ENCODE peak calls at places on chromosomes 3 and 15, in five cellular contexts. W, Q, Z, H and M are unnamed samples.

GRCh38 chr15:31300981-31301686 is 25.5 kb upstream of the KLF13 start:
- DNase-seq in W (no peak), Q (no peak), Z (no peak), H (no peak), M (no peak)

GRCh38 chr15:86040360-86041095 is 39.1 kb upstream of the AGBL1 start:
- DNase-seq in W (no peak), Q (no peak), Z (no peak), H (no peak), M (no peak)

GRCh38 chr3:197000211-197000610 is 29.4 kb downstream of the MELTF start:
- DNase-seq in W (no peak), Q (no peak), Z (peak; percentile 40), H (no peak), M (peak; percentile 19)

GRCh38 chr15:28060005-28060404 is 39.1 kb downstream of the OCA2 start:
- DNase-seq in W (no peak), Q (no peak), Z (no peak), H (no peak), M (no peak)

GRCh38 chr15:27410986-27411385 is 440.0 kb downstream of the GABRG3 start:
- DNase-seq in W (no peak), Q (no peak), Z (no peak), H (no peak), M (no peak)

GRCh38 chr15:67080900-67081431 is 15.6 kb downstream of the SMAD3 start:
- DNase-seq in W (no peak), Q (peak; percentile 75), Z (peak; percentile 97), H (peak; percentile 84), M (peak; percentile 95)

GRCh38 chr3:24812116-24812515 is 317.5 kb upstream of the THRB start:
- DNase-seq in W (no peak), Q (no peak), Z (no peak), H (no peak), M (no peak)

GRCh38 chr15:101451192-101451799 is 38.2 kb downstream of the PCSK6 start:
- DNase-seq in W (no peak), Q (peak; percentile 85), Z (no peak), H (peak; percentile 79), M (peak; percentile 43)

GRCh38 chr3:105979961-105980360 is 111.1 kb upstream of the CBLB start:
- DNase-seq in W (no peak), Q (no peak), Z (no peak), H (no peak), M (no peak)

GRCh38 chr3:4425707-4426106 is 41.4 kb downstream of the SUMF1 start:
- DNase-seq in W (no peak), Q (no peak), Z (peak; percentile 52), H (peak; percentile 57), M (peak; percentile 36)

GRCh38 chr3:71955549-71956373 is 170.8 kb upstream of the PROK2 start:
- DNase-seq in W (peak; percentile 45), Q (peak; percentile 90), Z (peak; percentile 76), H (peak; percentile 58), M (peak; percentile 93)

GRCh38 chr3:11600501-11601282 is 43.0 kb downstream of the VGLL4 start:
- DNase-seq in W (peak; percentile 61), Q (peak; percentile 98), Z (no peak), H (no peak), M (peak; percentile 99)